ENCODE peak calls at places on chromosome 6, in six cellular contexts. F is RKO, H is iris pigment epithelial cell, D is ovary, K is posterior vena cava, Z is NCI-H345. M is an unnamed sample.

GRCh38 chr6:41306187-41306854 is 19.8 kb upstream of the TREM1 start:
- DNase-seq in K (no peak), D (no peak), F (peak), H (peak), Z (peak), M (peak)

GRCh38 chr6:26285143-26286134 is 79.6 kb upstream of the BTN3A2 start:
- DNase-seq in D (peak), F (peak), K (peak), Z (peak), H (peak), M (peak)

GRCh38 chr6:160348552-160349441 is 619 bp downstream of the SLC22A3 start:
- DNase-seq in Z (no peak), F (no peak), H (peak), K (no peak), D (peak), M (no peak)

GRCh38 chr6:54846243-54846856 is at the start of gene FAM83B:
- DNase-seq in D (no peak), F (no peak), Z (no peak), H (peak), K (peak), M (no peak)

GRCh38 chr6:55953384-55953783 is 78.0 kb upstream of the BMP5 start:
- DNase-seq in K (no peak), F (peak), H (peak), Z (no peak), D (no peak), M (peak)

GRCh38 chr6:95693108-95693507 is 115.8 kb downstream of the MANEA start:
- DNase-seq in H (no peak), F (peak), K (no peak), D (no peak), Z (no peak), M (peak)

GRCh38 chr6:15793826-15794225 is 131.0 kb upstream of the DTNBP1 start:
- DNase-seq in F (no peak), H (no peak), Z (no peak), K (no peak), D (no peak), M (no peak)

GRCh38 chr6:76708641-76709331 is 636.3 kb upstream of the IMPG1 start:
- DNase-seq in F (no peak), D (no peak), H (no peak), K (no peak), Z (no peak), M (no peak)

GRCh38 chr6:133608620-133609019 is 280.3 kb upstream of the TCF21 start:
- DNase-seq in K (no peak), F (no peak), Z (no peak), H (no peak), D (no peak), M (no peak)

GRCh38 chr6:143539723-143540122 is 28.2 kb upstream of the FUCA2 start:
- DNase-seq in F (no peak), H (no peak), D (no peak), Z (no peak), K (no peak), M (no peak)

GRCh38 chr6:45718901-45719300 is 296.8 kb downstream of the CLIC5 start:
- DNase-seq in F (no peak), H (no peak), Z (no peak), K (no peak), D (no peak), M (no peak)

GRCh38 chr6:1208876-1209275 is 103.0 kb upstream of the FOXQ1 start:
- DNase-seq in K (no peak), F (no peak), H (peak), Z (no peak), D (no peak), M (no peak)

GRCh38 chr6:39625209-39625608 is 100.0 kb downstream of the KIF6 start:
- DNase-seq in H (no peak), Z (no peak), F (no peak), K (no peak), D (no peak), M (no peak)

GRCh38 chr6:155381856-155382690 is 67.8 kb upstream of the TFB1M start:
- DNase-seq in D (no peak), K (no peak), F (no peak), Z (no peak), H (peak), M (no peak)

GRCh38 chr6:136014454-136015421 is 163.2 kb downstream of the PDE7B start:
- DNase-seq in D (peak), Z (no peak), H (peak), K (no peak), F (peak), M (peak)

GRCh38 chr6:146598785-146599405 is at the start of gene ADGB:
- DNase-seq in F (no peak), D (peak), Z (peak), H (peak), K (peak), M (peak)

GRCh38 chr6:116057766-116058165 is 2.9 kb downstream of the FRK start:
- DNase-seq in H (no peak), Z (no peak), K (no peak), D (no peak), F (no peak), M (no peak)

M was measured in SK-MEL-5.